ENCODE peak calls at places on chromosome 17, in six cellular contexts. I is HEK293T, B is HepG2, K is A549, E is GM12878, G is K562. A is an unnamed sample.

GRCh38 chr17:81245024-81245664 is 6.0 kb downstream of the NDUFAF8 start:
- DNase-seq in I (no peak), B (no peak), K (no peak), E (peak), G (no peak), A (peak)

GRCh38 chr17:58624751-58625150 is 67.1 kb downstream of the TEX14 start:
- DNase-seq in I (no peak), B (no peak), K (no peak), E (no peak), G (no peak), A (no peak)

GRCh38 chr17:49835472-49835871 is 12.4 kb downstream of the TAC4 start:
- DNase-seq in I (no peak), B (no peak), K (no peak), E (no peak), G (no peak), A (no peak)

GRCh38 chr17:10737168-10737622 is 7.4 kb upstream of the TMEM220 start:
- DNase-seq in I (peak), B (peak), K (peak), E (no peak), G (peak), A (peak)

GRCh38 chr17:15161395-15161794 is 103.7 kb downstream of the PMP22 start:
- DNase-seq in I (no peak), B (no peak), K (no peak), E (no peak), G (no peak), A (no peak)

GRCh38 chr17:681738-682137 is 32.9 kb downstream of the VPS53 start:
- DNase-seq in I (no peak), B (no peak), K (no peak), E (no peak), G (no peak), A (peak)

GRCh38 chr17:43125967-43126910 is 1.1 kb upstream of the BRCA1 start:
- DNase-seq in I (no peak), B (peak), K (no peak), E (no peak), G (peak), A (no peak)

GRCh38 chr17:45144199-45145034 is 3.9 kb upstream of the HEXIM1 start:
- DNase-seq in I (no peak), B (no peak), K (no peak), E (no peak), G (peak), A (no peak)

GRCh38 chr17:81239714-81240555 is 817 bp downstream of the NDUFAF8 start:
- DNase-seq in I (no peak), B (no peak), K (peak), E (no peak), G (peak), A (peak)

GRCh38 chr17:22570144-22570845 is 878.0 kb downstream of the KCNJ18 start:
- DNase-seq in I (no peak), B (no peak), K (no peak), E (no peak), G (no peak), A (no peak)

GRCh38 chr17:75876938-75877751 is 1.2 kb downstream of the TRIM47 start:
- DNase-seq in I (no peak), B (peak), K (peak), E (no peak), G (no peak), A (peak)

GRCh38 chr17:18158022-18158600 is 25.5 kb upstream of the ALKBH5 start:
- DNase-seq in I (peak), B (no peak), K (peak), E (peak), G (peak), A (peak)

GRCh38 chr17:75778861-75779249 is 5.8 kb upstream of the UNK start:
- DNase-seq in I (peak), B (peak), K (peak), E (no peak), G (no peak), A (peak)

GRCh38 chr17:15966879-15967248 is 21.9 kb downstream of the ADORA2B start:
- DNase-seq in I (no peak), B (peak), K (no peak), E (no peak), G (no peak), A (no peak)

GRCh38 chr17:66983414-66984021 is 19.0 kb downstream of the CACNG4 start:
- DNase-seq in I (no peak), B (no peak), K (no peak), E (no peak), G (no peak), A (no peak)

GRCh38 chr17:2819921-2820501 is 23.8 kb downstream of the RAP1GAP2 start:
- DNase-seq in I (no peak), B (no peak), K (no peak), E (no peak), G (no peak), A (no peak)

GRCh38 chr17:2816688-2817087 is 20.4 kb downstream of the RAP1GAP2 start:
- DNase-seq in I (no peak), B (no peak), K (no peak), E (no peak), G (no peak), A (no peak)

GRCh38 chr17:2814499-2815341 is 18.5 kb downstream of the RAP1GAP2 start:
- DNase-seq in I (no peak), B (no peak), K (no peak), E (peak), G (no peak), A (no peak)

GRCh38 chr17:2814049-2814448 is 17.8 kb downstream of the RAP1GAP2 start:
- DNase-seq in I (no peak), B (no peak), K (no peak), E (no peak), G (no peak), A (no peak)

DNA sequence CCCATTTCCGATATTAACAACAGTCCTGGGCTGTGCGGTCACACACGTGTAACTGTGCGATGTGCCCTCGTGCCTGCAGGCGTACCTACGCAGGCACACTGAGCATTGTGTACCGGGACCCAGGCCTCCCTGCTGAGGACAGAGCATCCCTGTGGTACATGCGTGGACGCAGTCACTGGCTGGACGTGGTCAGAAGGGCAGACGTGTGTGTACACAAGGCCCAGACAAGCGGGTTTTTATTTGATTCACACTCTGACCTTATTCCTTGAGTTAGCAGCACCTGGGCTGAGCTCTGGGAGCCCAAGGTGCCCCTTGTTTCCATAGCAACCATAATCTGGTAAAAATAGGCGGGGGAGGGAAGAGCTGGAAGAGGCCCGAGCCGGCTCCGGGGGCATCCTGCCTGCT is 19.5 kb downstream of the RAP1GAP2 start:
- DNase-seq in I (no peak), B (no peak), K (no peak), E (no peak), G (no peak), A (no peak)
- TF ChIP-seq BHLHE40 in I (no peak), B (no peak), K (no peak), E (no peak), G (no peak), A (no peak)

GRCh38 chr17:7213895-7214299 is 5.7 kb downstream of the DLG4 start:
- DNase-seq in I (peak), B (peak), K (peak), E (no peak), G (peak), A (peak)
- TF ChIP-seq BHLHE40 in I (no peak), B (no peak), K (no peak), E (no peak), G (no peak), A (no peak)

GRCh38 chr17:64380985-64381384 is 9.7 kb downstream of the PECAM1 start:
- DNase-seq in I (no peak), B (no peak), K (no peak), E (no peak), G (no peak), A (no peak)
- TF ChIP-seq BHLHE40 in I (no peak), B (no peak), K (no peak), E (no peak), G (no peak), A (no peak)

DNA sequence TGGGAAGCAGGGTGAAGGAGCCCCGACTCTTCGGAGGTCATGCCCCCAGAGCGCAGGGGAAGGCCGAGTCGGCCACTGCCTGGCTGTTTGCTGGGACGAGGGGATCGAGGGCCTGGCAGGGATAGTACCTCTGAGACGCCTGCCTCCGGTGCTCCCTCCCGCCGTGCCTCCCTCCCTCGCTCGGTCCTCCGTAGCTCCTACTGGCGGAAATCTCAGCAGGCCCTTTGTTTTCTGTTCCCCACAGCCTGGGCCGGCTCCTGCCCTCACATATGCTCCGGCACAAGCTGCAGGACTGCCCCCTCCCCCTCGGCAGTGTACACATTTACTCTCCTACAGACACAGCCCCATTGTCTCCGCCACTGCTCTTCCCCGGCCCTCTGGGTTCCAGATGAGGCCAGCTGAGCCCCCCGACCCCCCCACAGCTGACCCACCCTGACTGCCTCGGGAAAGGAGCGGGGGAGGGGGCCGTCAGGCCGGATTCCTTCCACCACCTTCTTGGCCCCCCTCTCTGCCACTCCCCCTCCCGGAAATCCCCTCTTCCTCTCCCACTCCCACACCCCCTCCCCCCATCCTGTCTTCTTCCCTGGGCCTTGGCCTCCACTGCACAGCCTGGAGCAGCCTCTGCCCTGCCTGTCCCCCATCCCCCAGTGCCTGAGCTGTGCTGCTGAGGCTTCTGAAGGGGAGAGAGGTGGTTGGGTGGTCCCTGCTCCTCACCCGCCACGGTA is 1.4 kb downstream of the TRAF4 start:
- DNase-seq in I (no peak), B (peak), K (no peak), E (no peak), G (peak), A (peak)
- TF ChIP-seq BHLHE40 in I (no peak), B (no peak), K (no peak), E (no peak), G (no peak), A (no peak)

DNA sequence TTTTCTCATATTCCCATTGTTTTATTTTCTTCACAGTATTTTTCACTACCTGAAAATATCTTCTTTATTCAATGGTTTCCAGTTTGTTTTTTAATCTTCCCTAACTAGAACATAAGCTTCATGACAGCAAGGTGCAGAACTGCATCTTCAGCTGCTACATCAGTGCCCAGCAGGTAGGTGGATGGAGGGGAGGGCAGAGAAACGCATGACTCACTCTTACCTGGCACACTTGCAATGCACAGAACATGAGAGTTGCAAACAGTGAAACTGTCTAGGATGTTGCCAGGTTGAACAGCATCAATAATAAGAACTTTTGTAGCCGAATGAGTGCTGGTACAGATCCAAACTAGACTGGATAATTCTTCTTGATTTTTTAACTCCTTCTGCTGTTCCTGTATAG is 127.1 kb downstream of the SPAG9 start:
- DNase-seq in I (no peak), B (no peak), K (no peak), E (no peak), G (no peak), A (no peak)
- TF ChIP-seq BHLHE40 in I (no peak), B (no peak), K (no peak), E (no peak), G (no peak), A (no peak)